ENCODE peak calls at places on chromosomes 4 and X, in nine cellular contexts. D is H9; C is WERI-Rb-1; Y is left lung; G is MCF 10A; M is HL-60; R is ascending aorta; V is fibroblast of lung; P is CD8-positive, alpha-beta T cell. F is an unnamed sample.

GRCh38 chr4:54588404-54588803 is 69.4 kb upstream of the KIT start:
- DNase-seq in D (no peak), C (no peak), Y (no peak), G (no peak), M (no peak), R (no peak), V (peak), P (no peak), F (no peak)

GRCh38 chr4:1601852-1602525 is 82.1 kb downstream of the FAM53A start:
- DNase-seq in D (no peak), C (no peak), Y (no peak), G (no peak), M (no peak), R (no peak), V (no peak), P (no peak), F (no peak)

GRCh38 chrX:26442340-26442739 is 226.4 kb downstream of the MAGEB5 start:
- DNase-seq in D (no peak), C (peak), Y (no peak), G (peak), M (no peak), R (no peak), V (no peak), P (no peak), F (no peak)

GRCh38 chr4:112144546-112145325 is 518 bp upstream of the FAM241A start:
- DNase-seq in D (no peak), C (no peak), Y (no peak), G (no peak), M (no peak), R (no peak), V (no peak), P (no peak), F (no peak)

GRCh38 chr4:158461336-158461735 is 60.3 kb upstream of the RXFP1 start:
- DNase-seq in D (no peak), C (no peak), Y (no peak), G (peak), M (no peak), R (no peak), V (peak), P (no peak), F (no peak)

GRCh38 chr4:90536408-90536807 is 409.2 kb downstream of the CCSER1 start:
- DNase-seq in D (no peak), C (no peak), Y (no peak), G (no peak), M (no peak), R (no peak), V (no peak), P (no peak), F (no peak)

GRCh38 chrX:147494365-147494764 is 417.4 kb upstream of the FMR1 start:
- DNase-seq in D (no peak), C (no peak), Y (no peak), G (no peak), M (no peak), R (no peak), V (no peak), P (no peak), F (no peak)

GRCh38 chr4:88106205-88106604 is 52.2 kb downstream of the ABCG2 start:
- DNase-seq in D (no peak), C (no peak), Y (no peak), G (peak), M (no peak), R (no peak), V (peak), P (no peak), F (no peak)

GRCh38 chr4:14984452-14984851 is 17.8 kb upstream of the CPEB2 start:
- DNase-seq in D (no peak), C (no peak), Y (no peak), G (peak), M (no peak), R (no peak), V (no peak), P (no peak), F (no peak)

GRCh38 chrX:154542723-154543424 is 3.8 kb downstream of the G6PD start:
- DNase-seq in D (no peak), C (no peak), Y (peak), G (peak), M (peak), R (no peak), V (no peak), P (no peak), F (no peak)

GRCh38 chr4:16900325-16900724 is 1.9 kb upstream of the LDB2 start:
- DNase-seq in D (no peak), C (no peak), Y (no peak), G (no peak), M (no peak), R (no peak), V (no peak), P (no peak), F (no peak)

GRCh38 chrX:152445926-152446325 is 5.2 kb downstream of the GABRA3 start:
- DNase-seq in D (no peak), C (no peak), Y (no peak), G (no peak), M (no peak), R (no peak), V (peak), P (no peak), F (no peak)

GRCh38 chrX:115268421-115268820 is 21.1 kb upstream of the LUZP4 start:
- DNase-seq in D (no peak), C (peak), Y (no peak), G (peak), M (no peak), R (no peak), V (no peak), P (no peak), F (no peak)

GRCh38 chr4:99664703-99665102 is 7.1 kb upstream of the C4orf54 start:
- DNase-seq in D (no peak), C (no peak), Y (no peak), G (no peak), M (no peak), R (no peak), V (no peak), P (no peak), F (no peak)

GRCh38 chrX:103687696-103688191 is 1.2 kb upstream of the MORF4L2 start:
- DNase-seq in D (peak), C (peak), Y (peak), G (peak), M (peak), R (no peak), V (peak), P (peak), F (peak)

GRCh38 chr4:13765535-13765934 is 138.0 kb upstream of the BOD1L1 start:
- DNase-seq in D (no peak), C (no peak), Y (no peak), G (peak), M (no peak), R (no peak), V (no peak), P (no peak), F (no peak)

GRCh38 chr4:173932701-173933100 is 350.8 kb downstream of the FBXO8 start:
- DNase-seq in D (no peak), C (no peak), Y (no peak), G (no peak), M (no peak), R (no peak), V (no peak), P (no peak), F (no peak)

GRCh38 chr4:48906283-48907173 is at the start of gene OCIAD2:
- DNase-seq in D (peak), C (peak), Y (peak), G (peak), M (peak), R (peak), V (peak), P (peak), F (peak)

GRCh38 chr4:81827568-81828202 is 356.0 kb upstream of the RASGEF1B start:
- DNase-seq in D (no peak), C (no peak), Y (no peak), G (no peak), M (no peak), R (no peak), V (no peak), P (no peak), F (no peak)

GRCh38 chr4:170672571-170672970 is 582.8 kb upstream of the AADAT start:
- DNase-seq in D (no peak), C (no peak), Y (no peak), G (peak), M (no peak), R (no peak), V (peak), P (no peak), F (no peak)

GRCh38 chrX:149648932-149649331 is 17.3 kb upstream of the TMEM185A start:
- DNase-seq in D (no peak), C (no peak), Y (no peak), G (no peak), M (no peak), R (no peak), V (no peak), P (no peak), F (no peak)

GRCh38 chr4:104025251-104025650 is 305.5 kb upstream of the TACR3 start:
- DNase-seq in D (no peak), C (no peak), Y (no peak), G (no peak), M (no peak), R (no peak), V (no peak), P (no peak), F (no peak)

GRCh38 chrX:70331161-70331560 is 41.3 kb downstream of the KIF4A start:
- DNase-seq in D (no peak), C (no peak), Y (no peak), G (no peak), M (no peak), R (no peak), V (peak), P (no peak), F (no peak)

GRCh38 chrX:133412246-133412645 is 3.0 kb downstream of the GPC4 start:
- DNase-seq in D (no peak), C (no peak), Y (no peak), G (no peak), M (no peak), R (no peak), V (peak), P (no peak), F (no peak)

GRCh38 chr4:18847276-18847890 is 825.8 kb upstream of the LCORL start:
- DNase-seq in D (no peak), C (no peak), Y (no peak), G (peak), M (no peak), R (no peak), V (peak), P (no peak), F (no peak)

GRCh38 chr4:40055379-40055872 is 1.2 kb upstream of the N4BP2 start:
- DNase-seq in D (no peak), C (no peak), Y (no peak), G (no peak), M (peak), R (no peak), V (no peak), P (peak), F (no peak)

GRCh38 chr4:61201562-61202099 is 1.5 kb downstream of the ADGRL3 start:
- DNase-seq in D (no peak), C (peak), Y (no peak), G (peak), M (no peak), R (no peak), V (peak), P (no peak), F (no peak)

GRCh38 chr4:89752932-89753598 is 83.9 kb downstream of the SNCA start:
- DNase-seq in D (no peak), C (peak), Y (no peak), G (peak), M (no peak), R (no peak), V (peak), P (no peak), F (no peak)

GRCh38 chr4:110195561-110196205 is 2.7 kb downstream of the ELOVL6 start:
- DNase-seq in D (no peak), C (no peak), Y (no peak), G (peak), M (no peak), R (no peak), V (no peak), P (no peak), F (peak)

GRCh38 chr4:79255793-79256192 is 70.1 kb downstream of the NAA11 start:
- DNase-seq in D (peak), C (no peak), Y (no peak), G (no peak), M (no peak), R (no peak), V (no peak), P (no peak), F (no peak)

GRCh38 chrX:151505796-151506195 is 57.7 kb upstream of the PASD1 start:
- DNase-seq in D (no peak), C (peak), Y (no peak), G (peak), M (no peak), R (no peak), V (no peak), P (no peak), F (no peak)

GRCh38 chr4:3304831-3305609 is 12.2 kb downstream of the RGS12 start:
- DNase-seq in D (peak), C (no peak), Y (no peak), G (no peak), M (no peak), R (no peak), V (peak), P (no peak), F (no peak)

GRCh38 chr4:186551849-186552248 is 3.5 kb downstream of the MTNR1A start:
- DNase-seq in D (no peak), C (no peak), Y (no peak), G (no peak), M (no peak), R (no peak), V (no peak), P (no peak), F (no peak)

GRCh38 chr4:108370291-108370690 is 201.6 kb upstream of the LEF1 start:
- DNase-seq in D (no peak), C (no peak), Y (no peak), G (no peak), M (no peak), R (no peak), V (no peak), P (peak), F (no peak)

GRCh38 chrX:720858-721257 is 90.3 kb downstream of the SHOX start:
- DNase-seq in D (no peak), C (no peak), Y (no peak), G (no peak), M (no peak), R (no peak), V (no peak), P (no peak), F (no peak)

GRCh38 chr4:18020671-18021469 is 685 bp downstream of the LCORL start:
- DNase-seq in D (peak), C (peak), Y (peak), G (peak), M (peak), R (peak), V (peak), P (peak), F (peak)

GRCh38 chr4:157634057-157634456 is 413.5 kb downstream of the GRIA2 start:
- DNase-seq in D (no peak), C (no peak), Y (no peak), G (no peak), M (no peak), R (no peak), V (no peak), P (no peak), F (no peak)

GRCh38 chr4:56690393-56690971 is 9.4 kb upstream of the HOPX start:
- DNase-seq in D (no peak), C (no peak), Y (no peak), G (no peak), M (no peak), R (no peak), V (no peak), P (no peak), F (no peak)

GRCh38 chr4:56689231-56689630 is 8.1 kb upstream of the HOPX start:
- DNase-seq in D (no peak), C (no peak), Y (no peak), G (no peak), M (no peak), R (no peak), V (no peak), P (no peak), F (no peak)

GRCh38 chr4:56692576-56692975 is 11.5 kb upstream of the HOPX start:
- DNase-seq in D (no peak), C (peak), Y (no peak), G (no peak), M (no peak), R (no peak), V (no peak), P (no peak), F (no peak)

GRCh38 chr4:56689661-56690060 is 8.6 kb upstream of the HOPX start:
- DNase-seq in D (no peak), C (no peak), Y (no peak), G (no peak), M (no peak), R (no peak), V (peak), P (no peak), F (no peak)

GRCh38 chr4:56691425-56691824 is 10.3 kb upstream of the HOPX start:
- DNase-seq in D (no peak), C (no peak), Y (no peak), G (no peak), M (no peak), R (no peak), V (no peak), P (no peak), F (no peak)
- TF ChIP-seq CTCF in D (no peak), C (no peak), Y (no peak), G (no peak), M (no peak), R (no peak), V (no peak), P (no peak), F (no peak)

DNA sequence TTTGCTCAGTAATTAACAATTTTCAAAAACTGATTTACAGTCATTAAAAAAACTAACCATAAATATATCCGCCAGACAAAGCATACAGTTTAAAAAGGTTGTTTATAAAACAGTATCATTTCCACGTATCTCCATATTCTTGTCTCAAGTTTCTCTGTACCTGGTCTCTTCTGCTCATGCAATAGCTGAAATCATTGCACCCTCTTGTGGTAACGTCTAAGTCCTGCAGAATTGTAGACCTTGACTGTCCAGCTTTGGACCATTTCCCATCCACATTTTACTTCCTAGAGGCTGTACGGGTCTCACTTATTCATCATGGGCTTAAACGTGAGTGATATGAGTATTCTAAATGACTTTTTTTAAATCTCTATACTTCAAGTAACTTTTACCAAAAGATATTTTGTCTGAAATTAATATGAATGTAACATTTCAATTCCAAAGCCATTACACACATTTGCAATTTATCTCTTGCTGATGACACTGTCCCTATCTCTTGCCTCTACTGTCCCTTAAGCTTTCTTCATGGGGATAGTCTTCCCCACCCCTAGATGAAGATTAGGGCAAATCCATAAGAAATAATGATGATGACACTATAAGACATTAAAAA is 118.5 kb downstream of the BTC start:
- DNase-seq in D (no peak), C (peak), Y (no peak), G (peak), M (peak), R (no peak), V (peak), P (no peak), F (peak)
- TF ChIP-seq CTCF in D (peak), C (peak), Y (peak), G (peak), M (peak), R (peak), V (peak), P (peak), F (peak)

DNA sequence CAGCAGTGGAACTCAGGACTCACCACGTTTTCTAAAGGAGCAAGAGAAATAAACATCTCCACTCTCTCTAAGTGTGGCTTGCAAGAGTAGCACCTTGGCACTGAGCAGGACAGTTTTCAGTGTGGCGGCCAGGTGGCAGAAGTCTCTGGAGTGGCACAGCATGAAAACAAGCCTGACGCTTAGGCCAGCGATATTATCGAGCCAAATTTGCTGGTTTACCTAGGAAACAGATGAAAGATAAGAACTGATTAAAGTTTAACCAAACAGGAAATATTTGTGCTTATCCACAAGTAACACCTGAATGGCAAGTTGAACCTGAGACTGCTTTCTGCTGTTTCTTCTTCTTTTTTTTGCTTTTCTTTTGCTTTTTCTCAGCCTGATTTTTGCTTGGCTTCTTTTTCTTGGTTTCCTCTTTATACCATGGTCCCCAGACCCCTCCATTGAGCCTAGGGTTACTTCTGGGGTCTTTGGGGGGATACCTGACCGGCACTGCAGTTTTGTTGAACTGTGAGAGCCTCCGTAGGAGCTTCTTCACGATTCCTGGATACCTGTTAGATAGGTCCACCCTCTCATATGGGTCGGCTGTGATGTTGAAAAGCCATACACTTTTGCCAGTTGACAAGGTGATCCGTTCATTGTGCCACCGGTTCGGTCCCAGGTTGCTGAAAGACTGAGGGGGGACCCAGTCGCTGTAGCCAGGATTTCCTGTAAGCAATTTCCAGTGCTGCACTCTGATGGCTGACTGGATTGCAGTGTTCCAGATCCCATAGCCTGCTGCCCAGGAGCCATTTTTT is 77.3 kb downstream of the ARSJ start:
- DNase-seq in D (no peak), C (no peak), Y (peak), G (no peak), M (no peak), R (no peak), V (no peak), P (peak), F (peak)
- TF ChIP-seq CTCF in D (no peak), C (no peak), Y (peak), G (no peak), M (no peak), R (no peak), V (no peak), P (peak), F (peak)

DNA sequence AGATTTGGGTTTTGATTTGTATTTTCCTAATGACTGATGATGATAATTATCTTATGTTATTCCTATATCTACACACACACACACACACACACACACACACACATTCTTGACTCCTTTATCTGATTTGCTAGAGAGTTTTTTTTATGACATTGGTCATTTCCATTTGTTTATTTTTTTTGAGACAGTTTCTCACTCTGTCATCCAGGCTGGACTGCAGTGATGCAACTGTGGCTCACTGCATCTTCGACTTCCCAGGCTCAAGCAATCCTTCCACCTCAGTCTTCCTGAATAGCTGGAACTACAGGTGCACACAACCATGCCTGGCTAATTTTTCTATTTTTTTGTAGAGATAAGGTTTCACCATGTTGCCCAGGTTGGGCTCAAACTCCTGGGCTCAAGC is 6.7 kb downstream of the ZNF81 start:
- DNase-seq in D (no peak), C (no peak), Y (no peak), G (no peak), M (no peak), R (no peak), V (no peak), P (no peak), F (no peak)
- TF ChIP-seq CTCF in D (no peak), C (no peak), Y (no peak), G (no peak), M (no peak), R (no peak), V (no peak), P (no peak), F (no peak)

GRCh38 chr4:105989411-105990242 is 94.4 kb downstream of the NPNT start:
- DNase-seq in D (no peak), C (no peak), Y (no peak), G (no peak), M (no peak), R (no peak), V (no peak), P (no peak), F (no peak)

GRCh38 chr4:105988671-105989070 is 93.4 kb downstream of the NPNT start:
- DNase-seq in D (no peak), C (no peak), Y (no peak), G (no peak), M (no peak), R (no peak), V (no peak), P (no peak), F (no peak)

GRCh38 chr4:105992641-105993305 is 97.5 kb downstream of the NPNT start:
- DNase-seq in D (no peak), C (no peak), Y (no peak), G (no peak), M (no peak), R (no peak), V (peak), P (no peak), F (no peak)

GRCh38 chr4:105991726-105992125 is 96.5 kb downstream of the NPNT start:
- DNase-seq in D (no peak), C (peak), Y (no peak), G (no peak), M (no peak), R (no peak), V (no peak), P (no peak), F (no peak)

GRCh38 chr4:105990933-105991332 is 95.7 kb downstream of the NPNT start:
- DNase-seq in D (no peak), C (no peak), Y (peak), G (peak), M (no peak), R (peak), V (peak), P (no peak), F (peak)
- TF ChIP-seq CTCF in D (no peak), C (no peak), Y (no peak), G (no peak), M (no peak), R (no peak), V (no peak), P (no peak), F (no peak)

GRCh38 chrX:128106630-128107029 is 54.4 kb upstream of the ACTRT1 start:
- DNase-seq in D (peak), C (peak), Y (no peak), G (peak), M (no peak), R (no peak), V (no peak), P (no peak), F (no peak)
- TF ChIP-seq CTCF in D (peak), C (peak), Y (no peak), G (peak), M (no peak), R (no peak), V (no peak), P (no peak), F (no peak)

F was measured in colonic mucosa.